ENCODE peak calls at places on chromosomes 4 and X, in seven cellular contexts. One of them, this sample, is unnamed.

GRCh38 chr4:81375745-81376144 is 96.0 kb downstream of the RASGEF1B start:
- DNase-seq in prostate gland: no peak
- DNase-seq in HAP-1: no peak
- DNase-seq in fibroblast of lung: no peak
- DNase-seq in left ventricle myocardium inferior: no peak
- DNase-seq in thyroid gland: no peak
- DNase-seq in Caco-2: no peak
- DNase-seq in this sample: no peak

GRCh38 chr4:153514001-153514526 is 47.9 kb downstream of the TMEM131L start:
- DNase-seq in prostate gland: no peak
- DNase-seq in HAP-1: peak; percentile 52
- DNase-seq in fibroblast of lung: peak; percentile 60
- DNase-seq in left ventricle myocardium inferior: no peak
- DNase-seq in thyroid gland: no peak
- DNase-seq in Caco-2: no peak
- DNase-seq in this sample: no peak

GRCh38 chr4:56311299-56311975 is 75.9 kb downstream of the AASDH start:
- DNase-seq in prostate gland: no peak
- DNase-seq in HAP-1: no peak
- DNase-seq in fibroblast of lung: peak; percentile 8
- DNase-seq in left ventricle myocardium inferior: no peak
- DNase-seq in thyroid gland: no peak
- DNase-seq in Caco-2: no peak
- DNase-seq in this sample: no peak

GRCh38 chrX:56978172-56978571 is 17.2 kb downstream of the SPIN3 start:
- DNase-seq in prostate gland: peak; percentile 33
- DNase-seq in HAP-1: peak; percentile 49
- DNase-seq in fibroblast of lung: peak; percentile 37
- DNase-seq in left ventricle myocardium inferior: no peak
- DNase-seq in thyroid gland: peak; percentile 9
- DNase-seq in Caco-2: no peak
- DNase-seq in this sample: no peak

GRCh38 chr4:15262396-15262795 is 165.4 kb upstream of the C1QTNF7 start:
- DNase-seq in prostate gland: no peak
- DNase-seq in HAP-1: no peak
- DNase-seq in fibroblast of lung: no peak
- DNase-seq in left ventricle myocardium inferior: no peak
- DNase-seq in thyroid gland: no peak
- DNase-seq in Caco-2: no peak
- DNase-seq in this sample: no peak

GRCh38 chr4:103499094-103499493 is 220.7 kb downstream of the TACR3 start:
- DNase-seq in prostate gland: no peak
- DNase-seq in HAP-1: no peak
- DNase-seq in fibroblast of lung: peak; percentile 17
- DNase-seq in left ventricle myocardium inferior: no peak
- DNase-seq in thyroid gland: no peak
- DNase-seq in Caco-2: no peak
- DNase-seq in this sample: no peak

GRCh38 chrX:38898261-38898660 is 97.0 kb downstream of the MID1IP1 start:
- DNase-seq in prostate gland: no peak
- DNase-seq in HAP-1: no peak
- DNase-seq in fibroblast of lung: no peak
- DNase-seq in left ventricle myocardium inferior: no peak
- DNase-seq in thyroid gland: no peak
- DNase-seq in Caco-2: no peak
- DNase-seq in this sample: no peak

GRCh38 chrX:87374324-87374723 is 143.3 kb upstream of the KLHL4 start:
- DNase-seq in prostate gland: no peak
- DNase-seq in HAP-1: no peak
- DNase-seq in fibroblast of lung: no peak
- DNase-seq in left ventricle myocardium inferior: no peak
- DNase-seq in thyroid gland: no peak
- DNase-seq in Caco-2: no peak
- DNase-seq in this sample: no peak

GRCh38 chr4:125070869-125071268 is 243.9 kb upstream of the FAT4 start:
- DNase-seq in prostate gland: no peak
- DNase-seq in HAP-1: peak; percentile 12
- DNase-seq in fibroblast of lung: no peak
- DNase-seq in left ventricle myocardium inferior: no peak
- DNase-seq in thyroid gland: no peak
- DNase-seq in Caco-2: no peak
- DNase-seq in this sample: no peak

GRCh38 chr4:3484057-3484973 is 21.2 kb downstream of the DOK7 start:
- DNase-seq in prostate gland: peak; percentile 83
- DNase-seq in HAP-1: no peak
- DNase-seq in fibroblast of lung: no peak
- DNase-seq in left ventricle myocardium inferior: peak; percentile 83
- DNase-seq in thyroid gland: peak; percentile 77
- DNase-seq in Caco-2: peak; percentile 68
- DNase-seq in this sample: no peak

GRCh38 chr4:94350095-94350494 is 7.5 kb upstream of the HPGDS start:
- DNase-seq in prostate gland: no peak
- DNase-seq in HAP-1: no peak
- DNase-seq in fibroblast of lung: no peak
- DNase-seq in left ventricle myocardium inferior: no peak
- DNase-seq in thyroid gland: no peak
- DNase-seq in Caco-2: no peak
- DNase-seq in this sample: no peak

GRCh38 chr4:155085843-155086530 is 122.4 kb upstream of the NPY2R start:
- DNase-seq in prostate gland: no peak
- DNase-seq in HAP-1: no peak
- DNase-seq in fibroblast of lung: peak; percentile 49
- DNase-seq in left ventricle myocardium inferior: no peak
- DNase-seq in thyroid gland: no peak
- DNase-seq in Caco-2: no peak
- DNase-seq in this sample: no peak

GRCh38 chr4:29390921-29391320 is 1329.2 kb upstream of the PCDH7 start:
- DNase-seq in prostate gland: no peak
- DNase-seq in HAP-1: no peak
- DNase-seq in fibroblast of lung: no peak
- DNase-seq in left ventricle myocardium inferior: no peak
- DNase-seq in thyroid gland: no peak
- DNase-seq in Caco-2: no peak
- DNase-seq in this sample: no peak

GRCh38 chrX:45258741-45259402 is 58.2 kb upstream of the DIPK2B start:
- DNase-seq in prostate gland: no peak
- DNase-seq in HAP-1: no peak
- DNase-seq in fibroblast of lung: no peak
- DNase-seq in left ventricle myocardium inferior: no peak
- DNase-seq in thyroid gland: no peak
- DNase-seq in Caco-2: no peak
- DNase-seq in this sample: no peak

GRCh38 chr4:121199742-121200561 is 35.8 kb upstream of the TNIP3 start:
- DNase-seq in prostate gland: no peak
- DNase-seq in HAP-1: no peak
- DNase-seq in fibroblast of lung: no peak
- DNase-seq in left ventricle myocardium inferior: no peak
- DNase-seq in thyroid gland: peak; percentile 2
- DNase-seq in Caco-2: no peak
- DNase-seq in this sample: no peak

GRCh38 chr4:7590205-7590604 is 155.5 kb upstream of the PSAPL1 start:
- DNase-seq in prostate gland: no peak
- DNase-seq in HAP-1: no peak
- DNase-seq in fibroblast of lung: peak; percentile 2
- DNase-seq in left ventricle myocardium inferior: no peak
- DNase-seq in thyroid gland: no peak
- DNase-seq in Caco-2: no peak
- DNase-seq in this sample: no peak

GRCh38 chrX:85004255-85004654 is 578 bp downstream of the APOOL start:
- DNase-seq in prostate gland: peak; percentile 4
- DNase-seq in HAP-1: no peak
- DNase-seq in fibroblast of lung: peak; percentile 12
- DNase-seq in left ventricle myocardium inferior: no peak
- DNase-seq in thyroid gland: no peak
- DNase-seq in Caco-2: no peak
- DNase-seq in this sample: no peak

GRCh38 chrX:68098431-68098830 is 334.9 kb downstream of the OPHN1 start:
- DNase-seq in prostate gland: no peak
- DNase-seq in HAP-1: peak; percentile 63
- DNase-seq in fibroblast of lung: no peak
- DNase-seq in left ventricle myocardium inferior: no peak
- DNase-seq in thyroid gland: no peak
- DNase-seq in Caco-2: no peak
- DNase-seq in this sample: no peak

GRCh38 chr4:183360161-183360919 is 38.1 kb upstream of the CLDN24 start:
- DNase-seq in prostate gland: no peak
- DNase-seq in HAP-1: no peak
- DNase-seq in fibroblast of lung: no peak
- DNase-seq in left ventricle myocardium inferior: no peak
- DNase-seq in thyroid gland: no peak
- DNase-seq in Caco-2: no peak
- DNase-seq in this sample: no peak

GRCh38 chr4:53055274-53055673 is 193.2 kb downstream of the RASL11B start:
- DNase-seq in prostate gland: no peak
- DNase-seq in HAP-1: no peak
- DNase-seq in fibroblast of lung: peak; percentile 77
- DNase-seq in left ventricle myocardium inferior: no peak
- DNase-seq in thyroid gland: no peak
- DNase-seq in Caco-2: no peak
- DNase-seq in this sample: no peak

GRCh38 chr4:86543560-86544312 is 50.4 kb upstream of the PTPN13 start:
- DNase-seq in prostate gland: no peak
- DNase-seq in HAP-1: peak; percentile 48
- DNase-seq in fibroblast of lung: no peak
- DNase-seq in left ventricle myocardium inferior: no peak
- DNase-seq in thyroid gland: no peak
- DNase-seq in Caco-2: no peak
- DNase-seq in this sample: no peak

GRCh38 chr4:26330186-26330787 is 9.5 kb downstream of the RBPJ start:
- DNase-seq in prostate gland: peak; percentile 44
- DNase-seq in HAP-1: peak; percentile 27
- DNase-seq in fibroblast of lung: peak; percentile 73
- DNase-seq in left ventricle myocardium inferior: no peak
- DNase-seq in thyroid gland: no peak
- DNase-seq in Caco-2: no peak
- DNase-seq in this sample: no peak
- H3K9me3 ChIP-seq in prostate gland: no peaks in the 10 kb centered on the region
- H3K9me3 ChIP-seq in HAP-1: no peaks in the 10 kb centered on the region
- H3K9me3 ChIP-seq in fibroblast of lung: no peaks in the 10 kb centered on the region
- H3K9me3 ChIP-seq in left ventricle myocardium inferior: no peaks in the 10 kb centered on the region
- H3K9me3 ChIP-seq in thyroid gland: no peaks in the 10 kb centered on the region
- H3K9me3 ChIP-seq in Caco-2: no peaks in the 10 kb centered on the region
- H3K9me3 ChIP-seq in this sample: no peaks in the 10 kb centered on the region

GRCh38 chrX:43663173-43663572 is 7.1 kb downstream of the MAOA start:
- DNase-seq in prostate gland: no peak
- DNase-seq in HAP-1: no peak
- DNase-seq in fibroblast of lung: no peak
- DNase-seq in left ventricle myocardium inferior: no peak
- DNase-seq in thyroid gland: no peak
- DNase-seq in Caco-2: no peak
- DNase-seq in this sample: no peak

GRCh38 chrX:43664258-43664657 is 8.2 kb downstream of the MAOA start:
- DNase-seq in prostate gland: no peak
- DNase-seq in HAP-1: no peak
- DNase-seq in fibroblast of lung: no peak
- DNase-seq in left ventricle myocardium inferior: no peak
- DNase-seq in thyroid gland: no peak
- DNase-seq in Caco-2: no peak
- DNase-seq in this sample: no peak

GRCh38 chrX:43664708-43665107 is 8.6 kb downstream of the MAOA start:
- DNase-seq in prostate gland: no peak
- DNase-seq in HAP-1: no peak
- DNase-seq in fibroblast of lung: no peak
- DNase-seq in left ventricle myocardium inferior: no peak
- DNase-seq in thyroid gland: no peak
- DNase-seq in Caco-2: no peak
- DNase-seq in this sample: no peak

GRCh38 chrX:43666301-43666912 is 10.3 kb downstream of the MAOA start:
- DNase-seq in prostate gland: no peak
- DNase-seq in HAP-1: no peak
- DNase-seq in fibroblast of lung: no peak
- DNase-seq in left ventricle myocardium inferior: no peak
- DNase-seq in thyroid gland: no peak
- DNase-seq in Caco-2: no peak
- DNase-seq in this sample: no peak

GRCh38 chrX:43661521-43662240 is 5.6 kb downstream of the MAOA start:
- DNase-seq in prostate gland: no peak
- DNase-seq in HAP-1: no peak
- DNase-seq in fibroblast of lung: peak; percentile 36
- DNase-seq in left ventricle myocardium inferior: no peak
- DNase-seq in thyroid gland: peak; percentile 6
- DNase-seq in Caco-2: no peak
- DNase-seq in this sample: no peak
- H3K4me3 ChIP-seq in prostate gland: no peak overlapping the region
- H3K4me3 ChIP-seq in HAP-1: no peak overlapping the region
- H3K4me3 ChIP-seq in fibroblast of lung: peak overlapping the region; percentile 39
- H3K4me3 ChIP-seq in left ventricle myocardium inferior: peak overlapping the region; percentile 21
- H3K4me3 ChIP-seq in thyroid gland: no peak overlapping the region
- H3K4me3 ChIP-seq in Caco-2: no peak overlapping the region
- H3K4me3 ChIP-seq in this sample: no peak overlapping the region

DNA sequence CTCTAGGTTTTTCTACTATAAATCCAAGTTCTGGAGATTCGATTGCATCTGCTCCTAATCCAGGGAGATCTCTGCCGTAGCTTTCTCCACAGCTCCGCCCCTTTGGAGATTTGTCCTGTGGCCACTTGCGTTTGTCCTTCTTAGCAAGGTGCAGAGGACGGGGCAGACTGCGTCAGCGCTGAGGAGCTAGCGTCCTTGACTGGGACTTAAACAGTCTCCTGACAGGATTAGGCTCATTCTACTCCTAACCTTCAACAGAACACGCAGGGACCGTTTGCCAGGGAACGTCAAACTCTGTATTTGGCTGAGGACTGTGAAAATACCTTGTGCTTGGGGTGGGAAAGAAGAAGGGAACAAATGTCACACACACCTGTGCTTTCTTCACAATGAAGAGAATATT is 38.6 kb downstream of the SORBS2 start:
- DNase-seq in prostate gland: no peak
- DNase-seq in HAP-1: peak; percentile 28
- DNase-seq in fibroblast of lung: no peak
- DNase-seq in left ventricle myocardium inferior: peak; percentile 40
- DNase-seq in thyroid gland: peak; percentile 66
- DNase-seq in Caco-2: no peak
- DNase-seq in this sample: peak; percentile 67
- H3K9me3 ChIP-seq in prostate gland: no peaks in the 10 kb centered on the region
- H3K9me3 ChIP-seq in HAP-1: no peaks in the 10 kb centered on the region
- H3K9me3 ChIP-seq in fibroblast of lung: no peaks in the 10 kb centered on the region
- H3K9me3 ChIP-seq in left ventricle myocardium inferior: peaks cover 5% of the 10 kb centered on the region
- H3K9me3 ChIP-seq in thyroid gland: no peaks in the 10 kb centered on the region
- H3K9me3 ChIP-seq in Caco-2: no peaks in the 10 kb centered on the region
- H3K9me3 ChIP-seq in this sample: no peaks in the 10 kb centered on the region

GRCh38 chrX:40074959-40075332 is 22.8 kb downstream of the BCOR start:
- DNase-seq in prostate gland: no peak
- DNase-seq in HAP-1: no peak
- DNase-seq in fibroblast of lung: no peak
- DNase-seq in left ventricle myocardium inferior: no peak
- DNase-seq in thyroid gland: no peak
- DNase-seq in Caco-2: no peak
- DNase-seq in this sample: no peak
- H3K4me3 ChIP-seq in prostate gland: no peak overlapping the region
- H3K4me3 ChIP-seq in HAP-1: no peak overlapping the region
- H3K4me3 ChIP-seq in fibroblast of lung: no peak overlapping the region
- H3K4me3 ChIP-seq in left ventricle myocardium inferior: no peak overlapping the region
- H3K4me3 ChIP-seq in thyroid gland: no peak overlapping the region
- H3K4me3 ChIP-seq in Caco-2: no peak overlapping the region
- H3K4me3 ChIP-seq in this sample: no peak overlapping the region

This sample was measured in pancreas.